ENCODE peak calls at places on chromosome 16, in nine cellular contexts. J is tibial artery, M is fibroblast of lung, X is A673, P is body of pancreas, F is gastrocnemius medialis, G is heart right ventricle, H is heart left ventricle, Y is spleen. O is an unnamed sample. For H3K4me1 and H3K9me3, the result is how much of the 10 kb centered on the place peaks cover.

GRCh38 chr16:25006504-25007055 is 8.6 kb downstream of the ARHGAP17 start:
- DNase-seq in H (no peak), M (peak), Y (no peak), J (peak), X (peak), G (no peak), F (no peak), P (peak), O (no peak)

GRCh38 chr16:56603589-56603988 is 4.8 kb upstream of the MT2A start:
- DNase-seq in Y (no peak), G (peak), X (peak), J (peak), M (peak), F (peak), H (peak), P (peak), O (peak)

GRCh38 chr16:79776243-79776884 is 175.8 kb upstream of the MAF start:
- DNase-seq in Y (no peak), F (peak), G (no peak), P (peak), X (no peak), H (no peak), J (peak), M (peak), O (peak)

GRCh38 chr16:4682616-4683254 is 10.6 kb upstream of the NUDT16L1 start:
- DNase-seq in Y (peak), X (peak), H (no peak), M (peak), G (no peak), F (peak), P (no peak), J (no peak), O (no peak)

GRCh38 chr16:88468289-88469129 is 15.4 kb downstream of the ZFPM1 start:
- DNase-seq in H (no peak), M (no peak), J (no peak), G (no peak), P (peak), X (peak), Y (no peak), F (peak), O (no peak)

GRCh38 chr16:15993946-15994665 is 44.7 kb downstream of the ABCC1 start:
- DNase-seq in H (no peak), P (no peak), J (peak), X (no peak), M (peak), G (peak), F (no peak), Y (no peak), O (peak)

GRCh38 chr16:87965973-87966667 is 14.9 kb downstream of the BANP start:
- DNase-seq in X (no peak), F (no peak), M (peak), G (no peak), J (no peak), Y (no peak), H (no peak), P (no peak), O (no peak)

GRCh38 chr16:1772362-1772907 is at the start of gene EME2:
- DNase-seq in F (no peak), J (no peak), X (no peak), P (no peak), M (peak), Y (no peak), H (no peak), G (no peak), O (peak)

GRCh38 chr16:4313563-4314531 is 2.0 kb upstream of the GLIS2 start:
- DNase-seq in X (no peak), P (peak), H (no peak), G (no peak), F (no peak), Y (no peak), J (no peak), M (peak), O (peak)

GRCh38 chr16:80467961-80468360 is 72.8 kb upstream of the DYNLRB2 start:
- DNase-seq in Y (no peak), F (no peak), G (no peak), H (no peak), M (no peak), X (no peak), J (no peak), P (no peak), O (no peak)

GRCh38 chr16:54212893-54213292 is 73.7 kb downstream of the IRX3 start:
- DNase-seq in J (no peak), F (no peak), G (no peak), M (no peak), X (no peak), H (no peak), P (no peak), Y (no peak), O (peak)

GRCh38 chr16:48499822-48500440 is 110.0 kb downstream of the N4BP1 start:
- DNase-seq in X (peak), J (peak), M (peak), H (peak), P (peak), G (peak), F (no peak), Y (no peak), O (no peak)

DNA sequence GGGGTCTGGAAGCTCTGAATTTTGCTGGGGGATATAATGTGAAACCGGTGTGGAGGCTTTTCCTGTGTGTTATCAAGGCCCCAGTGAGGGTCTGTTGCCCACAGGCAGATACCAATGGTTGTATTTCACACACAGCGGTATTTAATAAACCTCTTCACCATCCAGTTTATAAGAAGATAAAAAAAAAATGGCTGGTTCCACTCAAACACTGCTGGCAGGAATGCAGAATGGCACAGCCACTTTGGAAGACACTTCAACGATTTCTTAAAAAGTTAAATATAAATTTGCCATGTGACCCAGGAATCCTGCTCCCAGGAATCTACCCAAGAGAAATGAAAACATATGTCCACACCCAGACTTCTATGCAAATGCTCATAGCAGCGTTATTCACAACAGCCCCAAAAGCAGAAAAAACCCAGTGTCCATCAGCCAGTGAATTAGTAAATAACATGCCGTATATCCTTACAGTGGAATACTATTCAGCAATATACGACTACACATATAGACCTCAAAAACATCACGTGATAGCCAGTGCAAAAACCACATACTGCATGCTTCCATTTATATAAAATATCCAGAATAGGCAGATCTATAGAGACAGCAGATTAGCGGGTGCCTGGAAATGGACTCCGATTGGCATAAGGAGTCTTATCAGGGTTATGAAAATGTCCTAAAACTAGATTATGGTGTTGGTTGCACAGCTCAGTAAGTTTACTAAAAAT is 38.7 kb downstream of the XYLT1 start:
- DNase-seq in G (no peak), H (no peak), X (no peak), Y (no peak), J (no peak), P (no peak), F (no peak), M (no peak), O (no peak)
- TF ChIP-seq CTCF in G (no peak), H (no peak), X (no peak), Y (no peak), J (peak), P (no peak), F (no peak), M (no peak), O (peak)

GRCh38 chr16:66552288-66553143 is at the start of gene CKLF:
- DNase-seq in F (peak), H (peak), P (peak), G (peak), X (peak), M (peak), Y (peak), J (peak), O (peak)
- H3K4me1 ChIP-seq in F (under half), H (under half), P (under half), G (under half), X (under half), M (under half), Y (half or more), J (under half), O (under half)

DNA sequence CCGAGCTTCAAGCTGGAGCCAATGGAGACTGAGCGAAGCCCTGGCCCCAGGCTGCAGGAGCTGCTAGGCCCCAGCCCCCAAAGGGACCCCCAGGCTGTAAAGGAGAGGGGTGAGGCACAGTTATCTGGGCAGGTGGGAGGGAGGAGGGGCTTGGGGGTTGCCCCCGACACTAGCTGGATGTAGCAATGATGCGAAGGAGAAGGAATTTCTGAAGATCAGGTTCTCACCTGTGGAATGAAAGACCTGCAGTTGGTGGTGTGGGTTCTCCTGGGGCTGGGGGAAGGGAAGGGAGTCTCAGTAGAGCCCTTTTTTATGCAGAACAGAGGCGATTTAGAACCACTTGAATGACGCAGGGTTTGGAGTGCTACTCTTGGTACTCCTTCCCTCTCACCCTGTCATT is 1.8 kb downstream of the ZNF263 start:
- DNase-seq in F (no peak), P (no peak), H (no peak), M (no peak), Y (no peak), X (no peak), G (no peak), J (no peak), O (no peak)
- H3K9me3 ChIP-seq in F (under half), P (under half), H (under half), M (under half), Y (under half), X (under half), G (under half), J (under half), O (under half)

GRCh38 chr16:29820730-29821662 is 734 bp downstream of the MVP start:
- DNase-seq in H (no peak), G (peak), P (peak), Y (peak), X (no peak), F (peak), M (no peak), J (peak), O (no peak)

GRCh38 chr16:29818082-29818481 is 2.1 kb downstream of the PAGR1 start:
- DNase-seq in Y (no peak), F (no peak), H (no peak), J (no peak), M (no peak), P (no peak), X (no peak), G (no peak), O (no peak)

GRCh38 chr16:29820271-29820701 is at the start of gene MVP:
- DNase-seq in Y (peak), P (peak), M (peak), X (peak), J (peak), F (peak), G (peak), H (peak), O (peak)

GRCh38 chr16:29821663-29822115 is 1.4 kb downstream of the MVP start:
- DNase-seq in Y (no peak), F (no peak), G (no peak), J (no peak), H (no peak), P (no peak), M (peak), X (no peak), O (no peak)

DNA sequence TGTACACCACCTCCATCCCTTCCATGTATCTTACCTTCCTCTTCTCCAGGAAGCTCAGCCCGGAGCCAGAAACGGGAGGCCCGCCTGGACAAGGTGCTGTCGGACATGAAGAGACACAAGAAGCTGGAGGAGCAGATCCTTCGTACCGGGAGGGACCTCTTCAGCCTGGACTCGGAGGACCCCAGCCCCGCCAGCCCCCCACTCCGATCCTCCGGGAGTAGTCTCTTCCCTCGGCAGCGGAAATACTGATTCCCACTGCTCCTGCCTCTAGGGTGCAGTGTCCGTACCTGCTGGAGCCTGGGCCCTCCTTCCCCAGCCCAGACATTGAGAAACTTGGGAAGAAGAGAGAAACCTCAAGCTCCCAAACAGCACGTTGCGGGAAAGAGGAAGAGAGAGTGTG is 756 bp upstream of the MVP start:
- DNase-seq in M (no peak), X (no peak), P (no peak), G (no peak), Y (no peak), F (no peak), H (no peak), J (no peak), O (no peak)
- TF ChIP-seq CTCF in M (no peak), X (peak), P (peak), G (no peak), Y (no peak), F (no peak), H (no peak), J (no peak), O (no peak)

GRCh38 chr16:81515721-81516120 is 71.1 kb downstream of the CMIP start:
- DNase-seq in M (no peak), P (no peak), H (no peak), F (no peak), G (no peak), X (no peak), Y (peak), J (no peak), O (peak)
- H3K4me1 ChIP-seq in M (under half), P (under half), H (under half), F (under half), G (under half), X (under half), Y (half or more), J (under half), O (under half)

DNA sequence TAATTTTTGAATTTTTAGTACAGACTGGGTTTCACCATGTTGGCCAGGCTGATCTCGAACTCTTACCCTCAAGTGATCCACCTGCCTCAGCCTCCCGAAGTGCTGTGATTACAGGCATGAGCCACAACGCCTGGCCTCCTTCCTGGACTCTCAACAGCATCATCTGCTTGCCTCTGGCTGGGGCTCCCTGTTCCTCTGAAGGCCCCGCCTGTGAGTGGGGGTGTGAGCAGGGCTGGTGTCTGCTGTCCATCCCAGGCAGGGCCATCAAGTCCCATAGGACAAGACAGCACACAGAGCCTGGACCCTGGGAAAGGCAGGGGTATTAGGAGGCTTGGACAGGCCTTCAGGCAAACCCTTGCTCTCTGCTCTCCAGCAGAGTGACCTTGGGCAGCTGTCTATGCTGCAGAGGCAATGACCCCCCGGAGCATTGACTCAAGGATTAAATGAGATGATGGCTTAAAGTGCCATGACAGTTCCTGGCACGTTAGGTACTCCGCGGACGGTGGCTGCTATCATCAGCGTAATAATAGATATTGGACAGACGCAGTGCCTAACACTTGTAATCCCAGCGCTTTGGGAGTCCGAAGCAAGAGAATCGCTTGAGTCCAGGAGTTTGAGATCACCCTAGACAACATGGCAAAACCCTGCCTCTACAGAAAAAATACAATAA is 19.2 kb downstream of the SCNN1B start:
- DNase-seq in X (no peak), Y (no peak), F (no peak), M (no peak), G (no peak), P (no peak), J (no peak), H (no peak), O (no peak)
- H3K9me3 ChIP-seq in X (under half), Y (under half), F (under half), M (under half), G (under half), P (under half), J (under half), H (under half), O (under half)

GRCh38 chr16:83870830-83871229 is 28.1 kb upstream of the MLYCD start:
- DNase-seq in F (no peak), H (no peak), M (no peak), J (no peak), P (no peak), G (no peak), X (no peak), Y (no peak), O (no peak)
- TF ChIP-seq CTCF in F (no peak), H (no peak), M (no peak), J (no peak), P (no peak), G (no peak), X (no peak), Y (no peak), O (no peak)

O was measured in psoas muscle.